ENCODE peak calls at places on chromosome 13, in six cellular contexts. One of them, this sample, is unnamed.

GRCh38 chr13:65275838-65276630 is 1954.1 kb downstream of the PCDH9 start:
- DNase-seq in neural crest cell: no peak
- DNase-seq in progenitor cell of endocrine pancreas: no peak
- DNase-seq in NCI-H226: no peak
- DNase-seq in activated naive CD4-positive, alpha-beta T cell treated with anti-CD3 and anti-CD28 coated beads for 36 hours: no peak
- DNase-seq in neuronal stem cell: no peak
- DNase-seq in this sample: no peak

GRCh38 chr13:28429685-28430290 is 65.1 kb downstream of the FLT1 start:
- DNase-seq in neural crest cell: no peak
- DNase-seq in NCI-H226: no peak
- DNase-seq in activated naive CD4-positive, alpha-beta T cell treated with anti-CD3 and anti-CD28 coated beads for 36 hours: no peak
- DNase-seq in progenitor cell of endocrine pancreas: no peak
- DNase-seq in neuronal stem cell: no peak
- DNase-seq in this sample: peak; percentile 25

GRCh38 chr13:101382086-101382485 is 34.2 kb downstream of the NALCN start:
- DNase-seq in neuronal stem cell: no peak
- DNase-seq in neural crest cell: no peak
- DNase-seq in progenitor cell of endocrine pancreas: no peak
- DNase-seq in activated naive CD4-positive, alpha-beta T cell treated with anti-CD3 and anti-CD28 coated beads for 36 hours: no peak
- DNase-seq in NCI-H226: no peak
- DNase-seq in this sample: peak; percentile 34

GRCh38 chr13:26540319-26540718 is 17.2 kb upstream of the WASF3 start:
- DNase-seq in activated naive CD4-positive, alpha-beta T cell treated with anti-CD3 and anti-CD28 coated beads for 36 hours: no peak
- DNase-seq in neuronal stem cell: no peak
- DNase-seq in neural crest cell: no peak
- DNase-seq in NCI-H226: no peak
- DNase-seq in progenitor cell of endocrine pancreas: no peak
- DNase-seq in this sample: no peak

GRCh38 chr13:39776439-39776838 is 121.0 kb downstream of the COG6 start:
- DNase-seq in neuronal stem cell: no peak
- DNase-seq in NCI-H226: no peak
- DNase-seq in neural crest cell: no peak
- DNase-seq in progenitor cell of endocrine pancreas: no peak
- DNase-seq in activated naive CD4-positive, alpha-beta T cell treated with anti-CD3 and anti-CD28 coated beads for 36 hours: peak; percentile 29
- DNase-seq in this sample: no peak

GRCh38 chr13:102369303-102369702 is 32.5 kb downstream of the FGF14 start:
- DNase-seq in progenitor cell of endocrine pancreas: no peak
- DNase-seq in NCI-H226: no peak
- DNase-seq in neural crest cell: no peak
- DNase-seq in neuronal stem cell: no peak
- DNase-seq in activated naive CD4-positive, alpha-beta T cell treated with anti-CD3 and anti-CD28 coated beads for 36 hours: no peak
- DNase-seq in this sample: no peak

GRCh38 chr13:111044087-111044830 is 70.9 kb upstream of the ARHGEF7 start:
- DNase-seq in NCI-H226: no peak
- DNase-seq in neural crest cell: no peak
- DNase-seq in progenitor cell of endocrine pancreas: no peak
- DNase-seq in activated naive CD4-positive, alpha-beta T cell treated with anti-CD3 and anti-CD28 coated beads for 36 hours: no peak
- DNase-seq in neuronal stem cell: no peak
- DNase-seq in this sample: no peak

GRCh38 chr13:34657716-34658115 is 284.4 kb upstream of the NBEA start:
- DNase-seq in neuronal stem cell: no peak
- DNase-seq in neural crest cell: no peak
- DNase-seq in progenitor cell of endocrine pancreas: no peak
- DNase-seq in activated naive CD4-positive, alpha-beta T cell treated with anti-CD3 and anti-CD28 coated beads for 36 hours: no peak
- DNase-seq in NCI-H226: peak; percentile 2
- DNase-seq in this sample: no peak

GRCh38 chr13:21361123-21361522 is 98.0 kb downstream of the ZDHHC20 start:
- DNase-seq in neural crest cell: no peak
- DNase-seq in NCI-H226: no peak
- DNase-seq in activated naive CD4-positive, alpha-beta T cell treated with anti-CD3 and anti-CD28 coated beads for 36 hours: no peak
- DNase-seq in neuronal stem cell: no peak
- DNase-seq in progenitor cell of endocrine pancreas: no peak
- DNase-seq in this sample: no peak

GRCh38 chr13:103140001-103140671 is 73.9 kb upstream of the SLC10A2 start:
- DNase-seq in activated naive CD4-positive, alpha-beta T cell treated with anti-CD3 and anti-CD28 coated beads for 36 hours: no peak
- DNase-seq in NCI-H226: no peak
- DNase-seq in neural crest cell: no peak
- DNase-seq in progenitor cell of endocrine pancreas: no peak
- DNase-seq in neuronal stem cell: no peak
- DNase-seq in this sample: peak; percentile 50

GRCh38 chr13:53298426-53298825 is 269.8 kb downstream of the OLFM4 start:
- DNase-seq in progenitor cell of endocrine pancreas: no peak
- DNase-seq in neuronal stem cell: no peak
- DNase-seq in NCI-H226: no peak
- DNase-seq in activated naive CD4-positive, alpha-beta T cell treated with anti-CD3 and anti-CD28 coated beads for 36 hours: no peak
- DNase-seq in neural crest cell: no peak
- DNase-seq in this sample: no peak

GRCh38 chr13:113489549-113490495 is 689 bp downstream of the DCUN1D2 start:
- DNase-seq in neuronal stem cell: peak; percentile 17
- DNase-seq in neural crest cell: peak; percentile 28
- DNase-seq in activated naive CD4-positive, alpha-beta T cell treated with anti-CD3 and anti-CD28 coated beads for 36 hours: peak; percentile 60
- DNase-seq in NCI-H226: peak; percentile 5
- DNase-seq in progenitor cell of endocrine pancreas: no peak
- DNase-seq in this sample: peak; percentile 79

GRCh38 chr13:113407531-113408393 is 43.8 kb upstream of the GRTP1 start:
- DNase-seq in activated naive CD4-positive, alpha-beta T cell treated with anti-CD3 and anti-CD28 coated beads for 36 hours: no peak
- DNase-seq in NCI-H226: no peak
- DNase-seq in neural crest cell: no peak
- DNase-seq in neuronal stem cell: no peak
- DNase-seq in progenitor cell of endocrine pancreas: no peak
- DNase-seq in this sample: peak; percentile 53

GRCh38 chr13:19597523-19597922 is 35.9 kb upstream of the MPHOSPH8 start:
- DNase-seq in activated naive CD4-positive, alpha-beta T cell treated with anti-CD3 and anti-CD28 coated beads for 36 hours: no peak
- DNase-seq in NCI-H226: peak; percentile 28
- DNase-seq in neuronal stem cell: no peak
- DNase-seq in neural crest cell: no peak
- DNase-seq in progenitor cell of endocrine pancreas: no peak
- DNase-seq in this sample: no peak

GRCh38 chr13:46964789-46965527 is 68.1 kb upstream of the HTR2A start:
- DNase-seq in activated naive CD4-positive, alpha-beta T cell treated with anti-CD3 and anti-CD28 coated beads for 36 hours: no peak
- DNase-seq in NCI-H226: no peak
- DNase-seq in neuronal stem cell: no peak
- DNase-seq in progenitor cell of endocrine pancreas: no peak
- DNase-seq in neural crest cell: no peak
- DNase-seq in this sample: no peak

GRCh38 chr13:72194531-72194930 is 327.5 kb upstream of the DACH1 start:
- DNase-seq in progenitor cell of endocrine pancreas: no peak
- DNase-seq in neuronal stem cell: no peak
- DNase-seq in NCI-H226: no peak
- DNase-seq in neural crest cell: no peak
- DNase-seq in activated naive CD4-positive, alpha-beta T cell treated with anti-CD3 and anti-CD28 coated beads for 36 hours: no peak
- DNase-seq in this sample: no peak

GRCh38 chr13:110607675-110608224 is 7.6 kb upstream of the NAXD start:
- DNase-seq in neuronal stem cell: no peak
- DNase-seq in progenitor cell of endocrine pancreas: no peak
- DNase-seq in NCI-H226: no peak
- DNase-seq in activated naive CD4-positive, alpha-beta T cell treated with anti-CD3 and anti-CD28 coated beads for 36 hours: no peak
- DNase-seq in neural crest cell: no peak
- DNase-seq in this sample: no peak

GRCh38 chr13:89113744-89114143 is 1442.6 kb downstream of the SLITRK5 start:
- DNase-seq in progenitor cell of endocrine pancreas: no peak
- DNase-seq in NCI-H226: no peak
- DNase-seq in activated naive CD4-positive, alpha-beta T cell treated with anti-CD3 and anti-CD28 coated beads for 36 hours: no peak
- DNase-seq in neuronal stem cell: peak; percentile 11
- DNase-seq in neural crest cell: no peak
- DNase-seq in this sample: peak; percentile 4

GRCh38 chr13:111175372-111175771 is 60.3 kb downstream of the ARHGEF7 start:
- DNase-seq in activated naive CD4-positive, alpha-beta T cell treated with anti-CD3 and anti-CD28 coated beads for 36 hours: no peak
- DNase-seq in NCI-H226: no peak
- DNase-seq in progenitor cell of endocrine pancreas: no peak
- DNase-seq in neuronal stem cell: no peak
- DNase-seq in neural crest cell: no peak
- DNase-seq in this sample: no peak

GRCh38 chr13:67964091-67964490 is 734.0 kb upstream of the PCDH9 start:
- DNase-seq in NCI-H226: no peak
- DNase-seq in neuronal stem cell: no peak
- DNase-seq in activated naive CD4-positive, alpha-beta T cell treated with anti-CD3 and anti-CD28 coated beads for 36 hours: no peak
- DNase-seq in progenitor cell of endocrine pancreas: no peak
- DNase-seq in neural crest cell: no peak
- DNase-seq in this sample: no peak

GRCh38 chr13:97276862-97277269 is 54.7 kb downstream of the MBNL2 start:
- DNase-seq in activated naive CD4-positive, alpha-beta T cell treated with anti-CD3 and anti-CD28 coated beads for 36 hours: no peak
- DNase-seq in neuronal stem cell: no peak
- DNase-seq in progenitor cell of endocrine pancreas: no peak
- DNase-seq in neural crest cell: no peak
- DNase-seq in NCI-H226: peak; percentile 40
- DNase-seq in this sample: no peak

GRCh38 chr13:99215466-99215865 is 14.8 kb downstream of the UBAC2 start:
- DNase-seq in progenitor cell of endocrine pancreas: no peak
- DNase-seq in NCI-H226: no peak
- DNase-seq in neuronal stem cell: no peak
- DNase-seq in activated naive CD4-positive, alpha-beta T cell treated with anti-CD3 and anti-CD28 coated beads for 36 hours: peak; percentile 82
- DNase-seq in neural crest cell: no peak
- DNase-seq in this sample: no peak

GRCh38 chr13:75699062-75699461 is 62.9 kb downstream of the LMO7 start:
- DNase-seq in progenitor cell of endocrine pancreas: no peak
- DNase-seq in activated naive CD4-positive, alpha-beta T cell treated with anti-CD3 and anti-CD28 coated beads for 36 hours: no peak
- DNase-seq in neuronal stem cell: no peak
- DNase-seq in NCI-H226: no peak
- DNase-seq in neural crest cell: no peak
- DNase-seq in this sample: no peak

GRCh38 chr13:91247768-91248167 is 99.7 kb upstream of the MIR17HG start:
- DNase-seq in NCI-H226: no peak
- DNase-seq in neural crest cell: no peak
- DNase-seq in neuronal stem cell: peak; percentile 6
- DNase-seq in progenitor cell of endocrine pancreas: no peak
- DNase-seq in activated naive CD4-positive, alpha-beta T cell treated with anti-CD3 and anti-CD28 coated beads for 36 hours: no peak
- DNase-seq in this sample: peak; percentile 11

GRCh38 chr13:37001921-37002250 is 1.3 kb downstream of the EXOSC8 start:
- DNase-seq in neuronal stem cell: no peak
- DNase-seq in NCI-H226: no peak
- DNase-seq in neural crest cell: no peak
- DNase-seq in progenitor cell of endocrine pancreas: no peak
- DNase-seq in activated naive CD4-positive, alpha-beta T cell treated with anti-CD3 and anti-CD28 coated beads for 36 hours: no peak
- DNase-seq in this sample: no peak

GRCh38 chr13:45331981-45332830 is 8.8 kb downstream of the TPT1 start:
- DNase-seq in progenitor cell of endocrine pancreas: no peak
- DNase-seq in neural crest cell: no peak
- DNase-seq in NCI-H226: peak; percentile 86
- DNase-seq in activated naive CD4-positive, alpha-beta T cell treated with anti-CD3 and anti-CD28 coated beads for 36 hours: no peak
- DNase-seq in neuronal stem cell: no peak
- DNase-seq in this sample: no peak

GRCh38 chr13:91904597-91904996 is 506.2 kb downstream of the GPC5 start:
- DNase-seq in neuronal stem cell: no peak
- DNase-seq in activated naive CD4-positive, alpha-beta T cell treated with anti-CD3 and anti-CD28 coated beads for 36 hours: no peak
- DNase-seq in NCI-H226: peak; percentile 7
- DNase-seq in progenitor cell of endocrine pancreas: no peak
- DNase-seq in neural crest cell: no peak
- DNase-seq in this sample: no peak

GRCh38 chr13:75870397-75870801 is 234.3 kb downstream of the LMO7 start:
- DNase-seq in NCI-H226: no peak
- DNase-seq in neural crest cell: peak; percentile 20
- DNase-seq in neuronal stem cell: peak; percentile 20
- DNase-seq in activated naive CD4-positive, alpha-beta T cell treated with anti-CD3 and anti-CD28 coated beads for 36 hours: peak; percentile 15
- DNase-seq in progenitor cell of endocrine pancreas: no peak
- DNase-seq in this sample: peak; percentile 36

GRCh38 chr13:20822406-20822805 is 48.6 kb upstream of the EEF1AKMT1 start:
- DNase-seq in activated naive CD4-positive, alpha-beta T cell treated with anti-CD3 and anti-CD28 coated beads for 36 hours: no peak
- DNase-seq in neuronal stem cell: no peak
- DNase-seq in neural crest cell: no peak
- DNase-seq in NCI-H226: no peak
- DNase-seq in progenitor cell of endocrine pancreas: no peak
- DNase-seq in this sample: no peak

This sample was measured in H7.